ENCODE peak calls at places on chromosomes 12 and 14, in eight cellular contexts. O, G, E, B, F, L, R and J are unnamed samples.

GRCh38 chr14:90641111-90642010 is 174.9 kb downstream of the TTC7B start:
- DNase-seq in O (no peak), G (no peak), E (no peak), B (no peak), F (no peak), L (no peak), R (no peak), J (no peak)

GRCh38 chr14:23252006-23252405 is 14.3 kb downstream of the RNF212B start:
- DNase-seq in O (no peak), G (no peak), E (no peak), B (no peak), F (no peak), L (peak; percentile 42), R (no peak), J (no peak)

GRCh38 chr12:70744133-70744532 is 106.9 kb upstream of the PTPRB start:
- DNase-seq in O (peak; percentile 6), G (no peak), E (no peak), B (no peak), F (no peak), L (no peak), R (no peak), J (no peak)

GRCh38 chr12:12273291-12273957 is 6.6 kb upstream of the LRP6 start:
- DNase-seq in O (no peak), G (no peak), E (no peak), B (no peak), F (no peak), L (no peak), R (no peak), J (no peak)

GRCh38 chr14:104331871-104332605 is 193.7 kb downstream of the KIF26A start:
- DNase-seq in O (no peak), G (no peak), E (no peak), B (no peak), F (no peak), L (no peak), R (no peak), J (no peak)

GRCh38 chr14:61281911-61282310 is 773 bp upstream of the TMEM30B start:
- DNase-seq in O (no peak), G (no peak), E (no peak), B (no peak), F (peak; percentile 40), L (no peak), R (no peak), J (no peak)

GRCh38 chr14:71665157-71665556 is 267.1 kb upstream of the RGS6 start:
- DNase-seq in O (peak; percentile 82), G (peak; percentile 74), E (no peak), B (no peak), F (no peak), L (no peak), R (peak; percentile 80), J (no peak)

GRCh38 chr12:2372178-2372577 is 319.4 kb downstream of the CACNA1C start:
- DNase-seq in O (no peak), G (no peak), E (no peak), B (no peak), F (no peak), L (no peak), R (no peak), J (no peak)

GRCh38 chr12:58765653-58766554 is 154.4 kb downstream of the LRIG3 start:
- DNase-seq in O (peak; percentile 64), G (no peak), E (no peak), B (no peak), F (no peak), L (no peak), R (no peak), J (no peak)

GRCh38 chr12:94418517-94418916 is 41.1 kb downstream of the CEP83 start:
- DNase-seq in O (peak; percentile 51), G (no peak), E (no peak), B (no peak), F (no peak), L (no peak), R (no peak), J (no peak)

GRCh38 chr12:18898469-18898868 is 160.6 kb downstream of the CAPZA3 start:
- DNase-seq in O (no peak), G (no peak), E (no peak), B (no peak), F (no peak), L (no peak), R (no peak), J (no peak)

GRCh38 chr14:94521375-94522114 is 12.3 kb upstream of the SERPINA12 start:
- DNase-seq in O (no peak), G (no peak), E (no peak), B (no peak), F (no peak), L (no peak), R (no peak), J (no peak)

GRCh38 chr12:32148372-32148771 is 41.7 kb downstream of the BICD1 start:
- DNase-seq in O (peak; percentile 63), G (no peak), E (no peak), B (no peak), F (no peak), L (no peak), R (no peak), J (no peak)

GRCh38 chr12:124550123-124551089 is 17.0 kb downstream of the NCOR2 start:
- DNase-seq in O (no peak), G (peak; percentile 56), E (no peak), B (no peak), F (no peak), L (no peak), R (no peak), J (no peak)

GRCh38 chr14:78327426-78328210 is 157.4 kb downstream of the NRXN3 start:
- DNase-seq in O (no peak), G (no peak), E (no peak), B (no peak), F (no peak), L (no peak), R (no peak), J (no peak)

GRCh38 chr12:1517007-1517406 is 77.4 kb downstream of the FBXL14 start:
- DNase-seq in O (peak; percentile 83), G (no peak), E (no peak), B (peak; percentile 60), F (no peak), L (peak; percentile 59), R (peak; percentile 41), J (no peak)